ENCODE peak calls at places on chromosomes 6 and 20, in seven cellular contexts. L is HFFc6; X is amniotic stem cell; T is effector memory CD4-positive, alpha-beta T cell; O is NCI-H1105 treated with DMSO at 0.1 percent for 48 hours; U is G401; A is brain microvascular endothelial cell. S is an unnamed sample.

GRCh38 chr6:169969372-169970099 is 218.1 kb downstream of the ERMARD start:
- DNase-seq in L (no peak), X (no peak), T (no peak), O (no peak), U (peak), A (no peak), S (no peak)

GRCh38 chr20:14069796-14070195 is 74.5 kb downstream of the MACROD2 start:
- DNase-seq in L (peak), X (no peak), T (no peak), O (no peak), U (no peak), A (peak), S (no peak)

GRCh38 chr6:101887532-101887931 is 494.0 kb downstream of the GRIK2 start:
- DNase-seq in L (no peak), X (no peak), T (no peak), O (no peak), U (no peak), A (no peak), S (no peak)

GRCh38 chr6:116572162-116572561 is 858 bp downstream of the RWDD1 start:
- DNase-seq in L (peak), X (no peak), T (no peak), O (peak), U (peak), A (peak), S (no peak)

GRCh38 chr6:135438907-135439535 is 58.5 kb downstream of the AHI1 start:
- DNase-seq in L (peak), X (peak), T (no peak), O (peak), U (peak), A (peak), S (no peak)

GRCh38 chr6:151757506-151757955 is 50.0 kb upstream of the ESR1 start:
- DNase-seq in L (no peak), X (no peak), T (no peak), O (no peak), U (no peak), A (no peak), S (no peak)

GRCh38 chr6:105391705-105392104 is 11.2 kb downstream of the PREP start:
- DNase-seq in L (no peak), X (no peak), T (no peak), O (no peak), U (no peak), A (no peak), S (no peak)

GRCh38 chr6:131070061-131070460 is 7.0 kb upstream of the EPB41L2 start:
- DNase-seq in L (no peak), X (no peak), T (no peak), O (no peak), U (no peak), A (no peak), S (no peak)

GRCh38 chr6:134352786-134353480 is 35.0 kb upstream of the SGK1 start:
- DNase-seq in L (peak), X (no peak), T (no peak), O (no peak), U (no peak), A (peak), S (no peak)

GRCh38 chr20:19903168-19903676 is 113.9 kb upstream of the NAA20 start:
- DNase-seq in L (no peak), X (no peak), T (no peak), O (peak), U (no peak), A (peak), S (no peak)

GRCh38 chr6:43093361-43094289 is 17.5 kb downstream of the PTK7 start:
- DNase-seq in L (peak), X (no peak), T (no peak), O (no peak), U (peak), A (no peak), S (no peak)

GRCh38 chr6:40779399-40779798 is 192.2 kb upstream of the LRFN2 start:
- DNase-seq in L (peak), X (peak), T (no peak), O (no peak), U (no peak), A (peak), S (no peak)